ENCODE peak calls at places on chromosomes 6 and 20, in five cellular contexts. B, T, F, H and M are unnamed samples.

GRCh38 chr6:129766959-129767728 is 57.2 kb upstream of the ARHGAP18 start:
- DNase-seq in F (no peak), B (no peak), T (peak; percentile 30), H (no peak), M (peak; percentile 67)

GRCh38 chr20:17610566-17611289 is 40.9 kb downstream of the DSTN start:
- DNase-seq in B (no peak), F (no peak), H (no peak), T (no peak), M (no peak)

GRCh38 chr20:20628314-20628713 is 84.1 kb downstream of the RALGAPA2 start:
- DNase-seq in H (no peak), F (no peak), B (no peak), T (no peak), M (no peak)

GRCh38 chr20:47300071-47300470 is 56.4 kb downstream of the ZMYND8 start:
- DNase-seq in H (no peak), T (no peak), B (no peak), F (no peak), M (no peak)

GRCh38 chr6:22732186-22732970 is 163.0 kb downstream of the HDGFL1 start:
- DNase-seq in T (no peak), F (no peak), H (no peak), B (no peak), M (no peak)

GRCh38 chr6:43953794-43954310 is 173.4 kb downstream of the MRPL14 start:
- DNase-seq in F (peak; percentile 57), T (no peak), B (no peak), H (no peak), M (peak; percentile 77)

GRCh38 chr6:18022398-18023231 is 35.2 kb upstream of the KIF13A start:
- DNase-seq in B (peak; percentile 31), F (no peak), T (no peak), H (no peak), M (peak; percentile 55)

GRCh38 chr20:56403465-56403864 is 8.6 kb upstream of the CASS4 start:
- DNase-seq in F (no peak), B (no peak), T (no peak), H (no peak), M (no peak)

GRCh38 chr20:16801919-16802651 is 53.9 kb downstream of the OTOR start:
- DNase-seq in H (peak; percentile 8), F (peak; percentile 66), B (peak; percentile 69), T (peak; percentile 37), M (peak; percentile 86)

GRCh38 chr20:50472693-50473610 is 37.2 kb upstream of the PTPN1 start:
- DNase-seq in H (no peak), B (no peak), F (no peak), T (no peak), M (no peak)
- TF ChIP-seq ESRRA in H (no peak), B (no peak), F (no peak), T (no peak), M (no peak)

GRCh38 chr20:57835462-57836455 is 125.9 kb upstream of the PMEPA1 start:
- DNase-seq in H (no peak), T (no peak), B (no peak), F (no peak), M (no peak)
- TF ChIP-seq ESRRA in H (no peak), T (no peak), B (no peak), F (no peak), M (no peak)

GRCh38 chr6:36119927-36120477 is 10.3 kb upstream of the MAPK13 start:
- DNase-seq in F (no peak), H (no peak), T (no peak), B (no peak), M (no peak)

GRCh38 chr6:36120979-36121706 is 9.2 kb upstream of the MAPK13 start:
- DNase-seq in F (no peak), B (peak; percentile 11), T (peak; percentile 53), H (no peak), M (no peak)

GRCh38 chr6:36119209-36119608 is 11.1 kb upstream of the MAPK13 start:
- DNase-seq in H (no peak), T (no peak), B (no peak), F (no peak), M (no peak)

GRCh38 chr6:36121752-36122494 is 8.4 kb upstream of the MAPK13 start:
- DNase-seq in F (peak; percentile 43), H (no peak), B (no peak), T (peak; percentile 57), M (no peak)

GRCh38 chr6:36120539-36120938 is 9.8 kb upstream of the MAPK13 start:
- DNase-seq in H (no peak), T (no peak), F (no peak), B (no peak), M (no peak)
- TF ChIP-seq ESRRA in H (no peak), T (no peak), F (no peak), B (no peak), M (no peak)

GRCh38 chr6:124674042-124674441 is 288.2 kb upstream of the RNF217 start:
- DNase-seq in T (no peak), F (no peak), B (no peak), H (no peak), M (no peak)
- TF ChIP-seq ESRRA in T (no peak), F (no peak), B (no peak), H (no peak), M (no peak)

GRCh38 chr6:33195304-33196022 is 3.2 kb upstream of the COL11A2 start:
- DNase-seq in B (no peak), T (peak; percentile 56), H (no peak), F (no peak), M (no peak)

GRCh38 chr6:33198853-33199436 is 1.5 kb downstream of the RXRB start:
- DNase-seq in H (no peak), T (peak; percentile 61), F (no peak), B (no peak), M (no peak)

GRCh38 chr6:33198159-33198852 is 2.2 kb downstream of the RXRB start:
- DNase-seq in B (no peak), T (no peak), H (no peak), F (peak; percentile 94), M (no peak)

GRCh38 chr6:33199687-33200233 is 705 bp downstream of the RXRB start:
- DNase-seq in T (peak; percentile 97), B (peak; percentile 81), H (no peak), F (peak; percentile 88), M (peak; percentile 86)

DNA sequence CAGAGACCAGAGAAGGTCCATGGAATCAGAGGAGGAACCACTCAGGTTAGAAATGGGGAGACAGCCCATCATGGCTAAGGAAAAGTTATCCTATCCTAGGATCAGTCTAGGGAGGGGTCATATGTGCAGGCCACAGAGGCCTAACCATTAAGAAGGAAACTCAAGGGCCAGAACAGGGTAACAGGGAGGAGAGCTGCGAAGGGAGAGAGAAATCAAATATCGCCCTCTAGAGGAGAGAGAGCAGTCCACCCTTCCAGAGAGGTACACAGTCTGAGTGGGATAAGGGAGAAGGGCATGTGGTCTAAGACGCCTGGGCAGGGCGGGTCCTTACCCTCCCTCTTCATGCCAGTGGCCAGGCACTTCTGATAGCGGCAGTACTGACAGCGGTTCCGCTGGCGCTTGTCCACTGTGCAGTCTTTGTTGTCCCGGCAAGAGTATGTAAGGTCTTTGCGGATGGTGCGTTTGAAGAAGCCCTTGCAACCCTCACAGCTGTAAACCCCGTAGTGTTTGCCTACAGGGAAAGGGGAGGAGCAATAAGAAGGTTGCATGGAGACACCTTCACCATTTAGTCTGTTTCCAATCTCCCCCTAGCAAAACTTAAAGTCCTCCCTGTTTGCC is 2.9 kb downstream of the RXRB start:
- DNase-seq in B (peak; percentile 68), H (no peak), T (peak; percentile 75), F (peak; percentile 80), M (peak; percentile 44)
- TF ChIP-seq ESRRA in B (no peak), H (peak; percentile 31), T (no peak), F (peak; percentile 27), M (no peak)

GRCh38 chr20:37123441-37123840 is 27.6 kb upstream of the RBL1 start:
- DNase-seq in B (peak; percentile 12), F (peak; percentile 23), H (no peak), T (no peak), M (no peak)
- TF ChIP-seq ESRRA in B (no peak), F (no peak), H (no peak), T (no peak), M (no peak)

GRCh38 chr20:2470051-2470431 is 548 bp downstream of the SNRPB start:
- DNase-seq in B (peak; percentile 59), T (peak; percentile 40), H (peak; percentile 12), F (peak; percentile 65), M (no peak)
- TF ChIP-seq ESRRA in B (no peak), T (no peak), H (no peak), F (no peak), M (no peak)

DNA sequence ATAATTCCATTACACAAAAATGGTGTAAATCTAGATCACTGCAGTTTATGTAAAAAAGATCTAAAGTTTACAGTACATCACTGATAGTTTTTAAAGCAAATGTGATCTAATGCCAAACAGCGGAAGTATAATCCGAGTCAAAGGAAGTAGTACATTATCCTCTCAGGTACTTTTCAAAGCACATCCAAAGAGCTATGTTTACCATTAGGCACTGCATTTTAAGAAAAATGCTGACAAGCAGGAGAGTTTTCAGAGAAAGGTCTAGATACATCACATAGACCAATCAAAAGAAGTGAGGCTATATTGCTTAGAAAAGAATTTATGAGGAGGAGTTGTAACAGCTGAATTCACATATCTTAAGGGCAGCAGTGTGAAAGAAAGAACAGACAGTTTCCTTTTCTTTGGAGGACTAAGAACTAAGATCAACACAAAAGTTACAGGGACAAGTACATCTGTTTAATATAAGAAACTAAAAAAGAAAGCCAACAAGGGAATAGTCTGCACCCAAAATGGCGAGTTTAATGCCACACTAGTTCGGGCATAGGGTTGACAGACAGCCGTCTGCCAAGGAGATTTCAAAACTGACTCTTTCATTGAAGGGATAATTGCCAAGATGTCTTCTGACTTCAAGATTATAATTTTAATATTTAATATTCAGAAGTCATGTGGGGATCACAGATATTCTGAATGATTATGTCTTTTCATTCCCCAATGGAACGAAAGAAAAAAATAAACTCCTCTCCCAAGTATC is 1.4 kb downstream of the ZNF184 start:
- DNase-seq in B (no peak), H (no peak), T (no peak), F (no peak), M (no peak)
- TF ChIP-seq ESRRA in B (no peak), H (no peak), T (no peak), F (no peak), M (no peak)

DNA sequence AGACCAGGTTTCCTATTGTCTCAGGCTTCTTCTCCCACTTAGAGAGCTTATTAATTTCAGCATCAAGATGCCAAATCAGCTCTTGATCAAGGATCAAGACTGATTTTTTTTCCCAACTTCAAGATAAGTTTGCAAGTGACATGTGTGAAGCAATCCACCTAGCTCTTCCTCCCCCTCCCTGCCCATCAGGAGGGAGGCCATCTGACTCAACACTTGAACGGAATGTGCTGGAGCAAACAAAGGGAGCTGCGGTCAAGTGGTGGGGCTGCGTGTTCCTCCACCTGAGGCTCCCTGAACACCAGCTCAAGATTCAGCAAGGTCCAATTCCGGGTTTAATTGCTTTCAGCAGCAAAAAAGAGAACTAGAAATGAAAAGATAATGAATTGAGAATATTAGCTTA is 38.7 kb downstream of the TTI1 start:
- DNase-seq in H (no peak), T (no peak), F (peak; percentile 43), B (peak; percentile 40), M (no peak)
- TF ChIP-seq ESRRA in H (no peak), T (no peak), F (no peak), B (no peak), M (no peak)